ENCODE peak calls at places on chromosomes 12 and 14, in four cellular contexts. M is GM10248, E is testis, V is progenitor cell of endocrine pancreas. K is an unnamed sample.

GRCh38 chr12:120230326-120230973 is 29.5 kb upstream of the RPLP0 start:
- DNase-seq in M (no peak), E (peak), V (no peak), K (peak)

GRCh38 chr12:39587247-39587646 is 32.4 kb downstream of the ABCD2 start:
- DNase-seq in M (no peak), E (no peak), V (no peak), K (no peak)

GRCh38 chr14:68977741-68978549 is 1.2 kb downstream of the ACTN1 start:
- DNase-seq in M (no peak), E (peak), V (peak), K (peak)

GRCh38 chr12:117603316-117604113 is 242.1 kb upstream of the NOS1 start:
- DNase-seq in M (no peak), E (no peak), V (no peak), K (no peak)

GRCh38 chr14:104935026-104935650 is 10.5 kb downstream of the PLD4 start:
- DNase-seq in M (peak), E (no peak), V (no peak), K (no peak)

GRCh38 chr12:82525616-82526015 is 161.1 kb upstream of the TMTC2 start:
- DNase-seq in M (no peak), E (no peak), V (no peak), K (no peak)

GRCh38 chr14:106378191-106378590 is 851.8 kb downstream of the TMEM121 start:
- DNase-seq in M (peak), E (no peak), V (no peak), K (no peak)

GRCh38 chr14:77889971-77890442 is 90.1 kb downstream of the ADCK1 start:
- DNase-seq in M (no peak), E (no peak), V (no peak), K (no peak)

GRCh38 chr12:119225454-119225853 is 46.7 kb downstream of the HSPB8 start:
- DNase-seq in M (no peak), E (no peak), V (no peak), K (no peak)

GRCh38 chr12:95763809-95764253 is 26.7 kb downstream of the NTN4 start:
- DNase-seq in M (no peak), E (no peak), V (no peak), K (no peak)

GRCh38 chr14:56555921-56556570 is 23.6 kb upstream of the TMEM260 start:
- DNase-seq in M (peak), E (no peak), V (no peak), K (no peak)

GRCh38 chr14:63603749-63604277 is 37.9 kb downstream of the WDR89 start:
- DNase-seq in M (no peak), E (no peak), V (no peak), K (no peak)

GRCh38 chr14:96502621-96503251 is 554 bp downstream of the PAPOLA start:
- DNase-seq in M (peak), E (peak), V (no peak), K (no peak)

GRCh38 chr14:86570371-86570770 is 1040.4 kb downstream of the FLRT2 start:
- DNase-seq in M (no peak), E (no peak), V (no peak), K (no peak)

GRCh38 chr14:75126121-75126544 is 715 bp downstream of the NEK9 start:
- DNase-seq in M (no peak), E (no peak), V (no peak), K (no peak)

GRCh38 chr14:68482772-68483395 is 310.0 kb downstream of the ZFP36L1 start:
- DNase-seq in M (no peak), E (no peak), V (no peak), K (no peak)

GRCh38 chr12:578743-579449 is 84.3 kb downstream of the NINJ2 start:
- DNase-seq in M (no peak), E (no peak), V (no peak), K (no peak)

GRCh38 chr12:8822298-8822697 is at the start of gene A2ML1:
- DNase-seq in M (no peak), E (no peak), V (no peak), K (no peak)

GRCh38 chr14:61813101-61813596 is 50.9 kb downstream of the SNAPC1 start:
- DNase-seq in M (no peak), E (no peak), V (no peak), K (no peak)

GRCh38 chr12:58819945-58820344 is 100.4 kb downstream of the LRIG3 start:
- DNase-seq in M (no peak), E (no peak), V (no peak), K (no peak)

GRCh38 chr14:26525057-26525456 is 72.8 kb downstream of the NOVA1 start:
- DNase-seq in M (no peak), E (no peak), V (no peak), K (no peak)

GRCh38 chr12:93727195-93727811 is 50.1 kb downstream of the CRADD start:
- DNase-seq in M (peak), E (no peak), V (no peak), K (no peak)

GRCh38 chr14:52043690-52044089 is 25.2 kb downstream of the NID2 start:
- DNase-seq in M (peak), E (peak), V (peak), K (no peak)

GRCh38 chr14:104293231-104293841 is 154.9 kb downstream of the KIF26A start:
- DNase-seq in M (no peak), E (no peak), V (no peak), K (no peak)

GRCh38 chr12:53560386-53560785 is 53.1 kb upstream of the NPFF start:
- DNase-seq in M (no peak), E (peak), V (no peak), K (no peak)

GRCh38 chr12:33945438-33945784 is 76.9 kb upstream of the ALG10 start:
- DNase-seq in M (no peak), E (no peak), V (no peak), K (no peak)

GRCh38 chr12:118790578-118790977 is 190.8 kb upstream of the SRRM4 start:
- DNase-seq in M (no peak), E (no peak), V (no peak), K (no peak)

GRCh38 chr12:6532927-6533652 is 1.2 kb upstream of the GAPDH start:
- DNase-seq in M (peak), E (peak), V (peak), K (no peak)

GRCh38 chr12:6529291-6529737 is 5.0 kb upstream of the GAPDH start:
- DNase-seq in M (no peak), E (no peak), V (no peak), K (no peak)

GRCh38 chr12:6532051-6532926 is 2.0 kb upstream of the GAPDH start:
- DNase-seq in M (peak), E (no peak), V (no peak), K (no peak)

GRCh38 chr12:6528539-6529235 is 5.6 kb upstream of the GAPDH start:
- DNase-seq in M (no peak), E (no peak), V (no peak), K (no peak)

GRCh38 chr12:6530576-6531260 is 3.6 kb upstream of the GAPDH start:
- DNase-seq in M (no peak), E (no peak), V (no peak), K (no peak)
- TF ChIP-seq CTCF in M (no peak), E (no peak), V (no peak), K (no peak)

DNA sequence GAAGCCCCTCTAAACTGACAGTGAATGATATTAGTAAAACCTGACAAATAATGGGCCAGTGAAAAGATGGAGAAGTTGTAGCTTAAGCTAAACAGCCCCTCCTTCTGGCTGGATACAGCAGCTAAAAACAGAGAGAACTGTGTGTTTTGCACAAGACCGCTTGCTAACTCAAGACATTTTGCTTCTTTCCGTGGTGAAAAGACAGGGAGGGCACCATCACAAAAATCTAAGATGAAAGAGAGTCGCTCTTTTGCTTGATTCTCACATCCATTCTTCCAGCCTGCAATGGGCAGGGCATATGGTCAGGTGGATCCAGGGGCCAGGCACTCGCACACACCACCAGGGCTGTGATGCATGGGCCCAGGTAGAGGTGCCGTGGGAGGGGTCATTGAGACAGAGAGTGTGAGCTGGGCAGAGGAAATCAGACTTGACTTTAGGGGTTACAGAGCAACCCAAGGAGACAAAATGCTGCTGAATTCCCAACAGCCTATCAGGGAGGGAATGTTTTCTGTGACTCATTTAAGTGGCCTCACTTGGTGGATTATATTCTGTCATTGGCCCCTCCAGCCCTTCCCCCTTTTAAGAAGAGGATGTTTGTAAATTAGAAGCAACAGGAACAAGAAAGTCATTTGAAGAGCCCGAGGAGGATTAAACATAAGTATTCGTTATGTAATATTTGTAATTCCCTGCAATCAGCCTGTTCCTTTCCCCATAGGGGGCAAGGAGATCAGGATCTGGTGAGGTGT is 12.2 kb downstream of the EMP1 start:
- DNase-seq in M (no peak), E (peak), V (no peak), K (no peak)
- TF ChIP-seq CTCF in M (peak), E (peak), V (peak), K (no peak)

DNA sequence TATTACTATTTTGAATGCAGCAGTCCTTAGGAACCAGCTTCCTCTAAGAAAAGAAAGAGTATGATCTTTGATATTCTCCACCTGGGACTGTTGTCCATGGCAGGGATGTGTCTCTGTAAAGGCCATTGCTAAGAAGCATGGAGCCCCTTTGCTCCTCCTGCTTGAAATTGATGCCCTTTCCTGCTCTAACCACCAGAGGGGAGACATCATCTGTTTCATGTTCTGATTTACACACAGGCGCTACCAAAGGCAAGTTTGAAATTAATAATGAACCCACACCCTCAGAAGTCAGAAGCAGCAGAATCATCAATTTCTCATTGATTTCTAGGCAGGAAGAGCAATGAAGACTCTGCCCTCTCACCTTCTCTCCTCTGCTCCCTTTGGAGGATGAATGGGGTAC is 253.8 kb downstream of the RMST start:
- DNase-seq in M (no peak), E (peak), V (no peak), K (no peak)
- TF ChIP-seq CTCF in M (no peak), E (peak), V (peak), K (no peak)

DNA sequence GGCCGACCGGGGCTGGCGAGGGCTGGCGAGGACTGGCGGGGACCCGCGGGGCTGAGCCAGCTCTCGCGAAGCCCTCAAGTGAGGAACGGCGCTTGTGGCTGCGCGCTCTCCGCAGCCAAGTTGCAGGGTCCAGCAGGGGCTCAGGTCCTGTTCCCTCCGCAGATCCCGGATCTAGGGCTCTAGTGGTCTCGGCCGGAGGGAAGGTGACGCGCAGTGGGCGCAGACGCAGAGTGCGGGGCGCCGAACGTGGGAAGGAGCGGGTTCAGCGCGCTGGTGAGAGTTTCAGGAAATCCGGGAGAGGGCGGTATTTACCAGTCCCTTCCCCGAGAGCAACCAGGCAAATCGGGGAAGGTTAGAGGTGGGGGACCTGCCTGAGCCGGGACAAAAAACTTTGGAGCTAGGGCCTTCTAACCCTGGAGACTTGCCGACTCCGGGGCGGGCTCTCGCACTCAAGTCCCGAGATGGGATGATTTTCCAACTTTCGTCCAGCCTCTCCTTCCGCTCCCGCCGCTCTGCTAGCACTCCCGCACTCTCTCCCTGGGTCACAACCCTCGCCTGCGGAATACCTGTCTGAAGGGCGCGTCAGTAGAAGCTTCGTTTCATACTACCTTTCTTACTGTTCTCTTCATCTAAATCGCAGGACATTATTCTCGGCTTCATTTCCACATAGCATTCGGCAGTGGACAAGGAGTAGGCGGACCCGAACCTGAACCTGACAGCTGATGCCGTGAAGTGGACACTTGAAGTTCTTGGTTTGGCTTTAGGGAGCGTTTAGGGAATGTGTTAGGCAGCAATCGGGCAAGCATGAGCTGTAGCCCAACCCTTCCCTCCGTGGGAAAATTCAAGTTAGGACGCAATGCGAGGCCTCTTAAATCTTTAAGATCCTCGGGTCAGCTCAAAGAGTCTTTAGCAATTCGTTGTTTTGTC is 13.6 kb upstream of the PAX9 start:
- DNase-seq in M (peak), E (peak), V (peak), K (no peak)
- TF ChIP-seq CTCF in M (no peak), E (peak), V (peak), K (no peak)

K was measured in omental fat pad.